ENCODE peak calls at places on chromosomes 6 and 20, in four cellular contexts. Q is testis, C is adrenal gland, P is cardiac fibroblast. E is an unnamed sample.

GRCh38 chr6:168091381-168092264 is 12.6 kb upstream of the FRMD1 start:
- DNase-seq in Q (no peak), P (no peak), C (no peak), E (no peak)

GRCh38 chr6:44053760-44054556 is 73.3 kb downstream of the MRPL14 start:
- DNase-seq in C (no peak), Q (no peak), P (peak; percentile 68), E (no peak)

GRCh38 chr20:36167826-36168634 is 13.5 kb downstream of the EPB41L1 start:
- DNase-seq in Q (no peak), C (no peak), P (peak; percentile 80), E (peak; percentile 59)

GRCh38 chr20:61743606-61744005 is 322.1 kb downstream of the TAF4 start:
- DNase-seq in C (no peak), Q (no peak), P (no peak), E (no peak)

GRCh38 chr6:170522565-170523183 is 30.4 kb downstream of the PSMB1 start:
- DNase-seq in Q (no peak), P (peak; percentile 24), C (no peak), E (peak; percentile 54)

GRCh38 chr6:72466971-72467566 is 154.8 kb upstream of the KCNQ5 start:
- DNase-seq in C (no peak), P (peak; percentile 2), Q (no peak), E (no peak)

GRCh38 chr20:10550204-10551118 is 115.4 kb downstream of the SLX4IP start:
- DNase-seq in P (no peak), C (no peak), Q (no peak), E (no peak)

GRCh38 chr6:30885481-30885998 is 1.2 kb downstream of the DDR1 start:
- DNase-seq in P (peak; percentile 18), Q (no peak), C (no peak), E (peak; percentile 38)

GRCh38 chr20:64108731-64109389 is 1.5 kb upstream of the NPBWR2 start:
- DNase-seq in C (peak; percentile 40), P (no peak), Q (no peak), E (no peak)

GRCh38 chr20:3106658-3107463 is 22.3 kb upstream of the AVP start:
- DNase-seq in P (no peak), Q (no peak), C (no peak), E (no peak)

GRCh38 chr20:19129976-19130612 is 82.3 kb upstream of the SLC24A3 start:
- DNase-seq in P (no peak), C (no peak), Q (no peak), E (no peak)

GRCh38 chr20:4281258-4282055 is 266.1 kb upstream of the RNF24 start:
- DNase-seq in Q (no peak), P (no peak), C (no peak), E (no peak)

GRCh38 chr6:44631968-44632367 is 244.5 kb downstream of the CDC5L start:
- DNase-seq in P (peak; percentile 37), Q (no peak), C (no peak), E (peak; percentile 14)

GRCh38 chr6:109428889-109429477 is 11.4 kb downstream of the PPIL6 start:
- DNase-seq in C (no peak), Q (no peak), P (peak; percentile 50), E (peak; percentile 30)

GRCh38 chr6:67009818-67010217 is 1302.8 kb upstream of the EYS start:
- DNase-seq in C (no peak), Q (no peak), P (no peak), E (peak; percentile 12)

GRCh38 chr6:37074053-37074827 is 68.8 kb downstream of the FGD2 start:
- DNase-seq in C (no peak), Q (no peak), P (peak; percentile 75), E (no peak)

GRCh38 chr20:57770852-57771746 is 61.3 kb upstream of the PMEPA1 start:
- DNase-seq in C (no peak), P (no peak), Q (no peak), E (no peak)

GRCh38 chr6:18513253-18513798 is 126.2 kb downstream of the RNF144B start:
- DNase-seq in Q (no peak), C (no peak), P (no peak), E (no peak)

GRCh38 chr6:34524989-34525388 is 31.1 kb downstream of the SPDEF start:
- DNase-seq in P (no peak), Q (no peak), C (no peak), E (no peak)

GRCh38 chr6:35096129-35096852 is 44.8 kb downstream of the TCP11 start:
- DNase-seq in P (peak; percentile 78), C (no peak), Q (no peak), E (peak; percentile 70)

GRCh38 chr20:59920944-59921343 is 12.5 kb downstream of the SYCP2 start:
- DNase-seq in Q (no peak), C (no peak), P (no peak), E (no peak)

GRCh38 chr6:1612902-1613301 is 3.2 kb downstream of the FOXC1 start:
- DNase-seq in Q (no peak), C (no peak), P (peak; percentile 79), E (no peak)

GRCh38 chr6:136526196-136526930 is 23.9 kb downstream of the MAP7 start:
- DNase-seq in Q (peak; percentile 75), P (peak; percentile 61), C (peak; percentile 81), E (peak; percentile 87)

GRCh38 chr20:61457725-61458124 is 205.7 kb downstream of the CDH4 start:
- DNase-seq in P (no peak), Q (no peak), C (no peak), E (no peak)

GRCh38 chr6:159654483-159655098 is 38.5 kb downstream of the SOD2 start:
- DNase-seq in P (peak; percentile 77), Q (no peak), C (no peak), E (peak; percentile 79)

GRCh38 chr20:61556116-61556515 is 304.1 kb downstream of the CDH4 start:
- DNase-seq in Q (no peak), P (peak; percentile 85), C (no peak), E (peak; percentile 83)

GRCh38 chr6:8192067-8192466 is 89.7 kb upstream of the EEF1E1 start:
- DNase-seq in P (no peak), C (no peak), Q (no peak), E (no peak)

GRCh38 chr6:47977314-47977713 is 133.7 kb downstream of the PTCHD4 start:
- DNase-seq in Q (no peak), C (no peak), P (no peak), E (peak; percentile 1)

GRCh38 chr6:154485784-154486183 is 24.7 kb downstream of the CNKSR3 start:
- DNase-seq in C (no peak), P (no peak), Q (no peak), E (no peak)

GRCh38 chr6:72553531-72554202 is 68.2 kb upstream of the KCNQ5 start:
- DNase-seq in Q (no peak), C (no peak), P (peak; percentile 95), E (peak; percentile 72)

GRCh38 chr6:25576920-25577319 is 75.1 kb upstream of the SCGN start:
- DNase-seq in P (peak; percentile 14), C (no peak), Q (no peak), E (no peak)

GRCh38 chr6:47135772-47136171 is 93.6 kb upstream of the ADGRF1 start:
- DNase-seq in C (no peak), P (peak; percentile 92), Q (no peak), E (peak; percentile 90)

GRCh38 chr6:62371395-62371794 is 85.4 kb upstream of the KHDRBS2 start:
- DNase-seq in C (no peak), P (no peak), Q (no peak), E (no peak)

GRCh38 chr20:37615507-37616425 is 78.1 kb upstream of the CTNNBL1 start:
- DNase-seq in C (peak; percentile 82), P (peak; percentile 46), Q (peak; percentile 79), E (peak; percentile 50)

DNA sequence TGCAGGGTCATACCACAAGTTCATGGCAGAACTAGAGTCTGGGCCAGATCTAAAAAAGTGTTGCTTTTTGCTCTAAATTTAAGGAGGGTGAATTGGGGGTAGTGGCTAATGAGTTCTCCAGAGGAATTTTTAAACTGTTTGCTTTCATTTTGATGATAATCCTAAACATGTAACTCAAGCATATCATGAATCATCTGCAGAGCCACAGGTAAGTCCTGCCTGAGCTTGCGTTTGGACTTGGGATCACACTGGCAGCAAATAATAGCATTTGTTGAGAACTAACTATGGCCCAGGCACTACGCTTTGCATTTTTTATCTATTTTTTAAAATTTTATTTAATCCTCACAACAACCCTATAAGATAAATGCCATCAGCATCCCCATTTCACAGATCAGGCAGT is 27.4 kb downstream of the FAM110A start:
- DNase-seq in C (no peak), P (no peak), Q (no peak), E (no peak)
- TF ChIP-seq CTCF in C (no peak), P (no peak), Q (no peak), E (no peak)

GRCh38 chr6:132390017-132390416 is 11.3 kb downstream of the MOXD1 start:
- DNase-seq in Q (no peak), P (no peak), C (no peak), E (no peak)
- TF ChIP-seq CTCF in Q (no peak), P (no peak), C (no peak), E (no peak)

GRCh38 chr6:63816979-63817436 is 181.4 kb downstream of the PHF3 start:
- DNase-seq in P (peak; percentile 40), Q (no peak), C (no peak), E (peak; percentile 61)
- TF ChIP-seq CTCF in P (peak; percentile 53), Q (no peak), C (no peak), E (peak; percentile 63)

GRCh38 chr20:6094565-6094964 is 28.3 kb downstream of the FERMT1 start:
- DNase-seq in Q (no peak), P (no peak), C (no peak), E (no peak)
- TF ChIP-seq CTCF in Q (no peak), P (no peak), C (no peak), E (no peak)

DNA sequence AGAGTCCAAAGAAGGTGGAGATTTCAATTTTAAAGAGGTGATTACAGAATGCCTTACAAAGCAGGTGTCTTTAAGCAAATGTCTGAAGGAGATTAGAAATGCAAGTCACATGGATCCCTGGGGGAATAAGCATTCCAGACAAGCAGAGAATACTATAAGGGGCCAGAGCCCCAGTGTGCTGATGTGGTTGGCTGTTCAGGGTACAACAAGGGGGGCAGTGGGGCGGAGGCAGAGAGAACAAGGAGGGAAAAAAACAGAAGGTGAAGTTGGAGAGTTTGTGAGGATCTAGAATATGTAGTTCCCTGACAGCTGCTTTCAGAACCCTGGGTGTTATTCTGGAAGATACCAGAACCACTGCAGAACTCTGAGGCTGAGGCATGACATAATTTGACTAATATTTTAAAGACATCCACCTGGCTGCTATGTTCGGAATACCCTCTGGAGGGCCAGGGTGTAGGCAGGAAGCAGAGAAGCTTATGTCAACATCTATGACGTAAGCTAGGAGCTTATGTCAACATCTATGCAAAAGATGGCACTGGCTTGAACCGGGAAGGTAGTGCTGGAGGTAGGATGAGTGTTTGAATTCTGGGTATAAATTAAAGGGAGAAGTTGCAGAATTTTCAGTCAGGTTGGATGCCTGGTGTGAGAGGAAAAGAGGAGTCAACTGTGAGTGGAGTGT is 276.3 kb upstream of the AGPAT4 start:
- DNase-seq in P (no peak), C (no peak), Q (no peak), E (peak; percentile 5)
- TF ChIP-seq CTCF in P (no peak), C (no peak), Q (no peak), E (no peak)

GRCh38 chr20:45985573-45985972 is 13.6 kb upstream of the ZNF335 start:
- DNase-seq in Q (no peak), P (peak; percentile 17), C (no peak), E (peak; percentile 37)
- TF ChIP-seq CTCF in Q (no peak), P (no peak), C (no peak), E (peak; percentile 35)

GRCh38 chr20:20407891-20408805 is 40.2 kb downstream of the INSM1 start:
- DNase-seq in Q (no peak), C (no peak), P (peak; percentile 28), E (peak; percentile 42)
- TF ChIP-seq CTCF in Q (no peak), C (no peak), P (peak; percentile 8), E (peak; percentile 46)

GRCh38 chr6:99520855-99521556 is 5.8 kb upstream of the USP45 start:
- DNase-seq in P (peak; percentile 86), C (peak; percentile 89), Q (peak; percentile 93), E (peak; percentile 90)
- TF ChIP-seq CTCF in P (peak; percentile 89), C (peak; percentile 87), Q (peak; percentile 67), E (peak; percentile 88)

E was measured in choroid plexus epithelial cell.